ENCODE peak calls at places on chromosomes 13 and 19, in eight cellular contexts. U is WERI-Rb-1, Q is left lung, H is A549, I is heart left ventricle, N is right lobe of liver, F is suprapubic skin, W is heart right ventricle. C is an unnamed sample.

GRCh38 chr19:18415177-18415867 is 3.9 kb upstream of the SSBP4 start:
- DNase-seq in U (no peak), I (peak), W (peak), N (peak), Q (peak), H (no peak), F (peak), C (no peak)

GRCh38 chr13:76189882-76190519 is 553.9 kb downstream of the LMO7 start:
- DNase-seq in H (no peak), U (no peak), F (no peak), W (no peak), N (no peak), I (no peak), Q (no peak), C (no peak)

GRCh38 chr13:29067306-29067945 is 247.3 kb downstream of the MTUS2 start:
- DNase-seq in W (no peak), U (no peak), F (no peak), I (no peak), Q (no peak), N (no peak), H (no peak), C (no peak)

GRCh38 chr19:42267644-42268141 is 1.4 kb upstream of the CIC start:
- DNase-seq in N (peak), Q (no peak), I (peak), W (no peak), F (no peak), U (no peak), H (no peak), C (no peak)

GRCh38 chr13:109383683-109384082 is 402.7 kb downstream of the IRS2 start:
- DNase-seq in Q (no peak), W (no peak), F (no peak), U (no peak), I (no peak), H (no peak), N (no peak), C (peak)

GRCh38 chr19:39154626-39155100 is 29.1 kb downstream of the PAK4 start:
- DNase-seq in Q (no peak), W (no peak), I (no peak), U (peak), H (peak), F (no peak), N (no peak), C (peak)

GRCh38 chr13:108154421-108154858 is 60.9 kb downstream of the LIG4 start:
- DNase-seq in W (no peak), N (peak), I (no peak), F (no peak), U (no peak), H (no peak), Q (peak), C (no peak)

GRCh38 chr13:66879971-66880370 is 350.2 kb downstream of the PCDH9 start:
- DNase-seq in Q (no peak), W (no peak), U (no peak), I (no peak), F (no peak), N (no peak), H (no peak), C (no peak)

GRCh38 chr13:95212962-95213850 is 88.0 kb downstream of the ABCC4 start:
- DNase-seq in W (no peak), H (no peak), F (no peak), Q (no peak), N (no peak), U (no peak), I (no peak), C (no peak)

GRCh38 chr19:48926909-48927308 is 6.6 kb upstream of the DHDH start:
- DNase-seq in W (peak), Q (peak), I (no peak), N (no peak), U (no peak), H (peak), F (no peak), C (peak)

GRCh38 chr13:109346060-109346459 is 440.3 kb downstream of the IRS2 start:
- DNase-seq in I (no peak), U (no peak), N (no peak), H (no peak), Q (no peak), F (no peak), W (no peak), C (no peak)

GRCh38 chr13:112712451-112712881 is 22.6 kb downstream of the ATP11A start:
- DNase-seq in H (no peak), N (peak), I (peak), U (peak), F (peak), W (no peak), Q (peak), C (no peak)

GRCh38 chr13:83515267-83515666 is 367.0 kb downstream of the SLITRK1 start:
- DNase-seq in W (no peak), F (no peak), H (no peak), N (no peak), Q (no peak), I (no peak), U (no peak), C (peak)

GRCh38 chr13:32257649-32258048 is 57.5 kb downstream of the ZAR1L start:
- DNase-seq in Q (no peak), F (no peak), W (no peak), N (no peak), I (no peak), H (no peak), U (no peak), C (no peak)

GRCh38 chr13:46668302-46668720 is 115.3 kb downstream of the LRCH1 start:
- DNase-seq in N (no peak), W (peak), U (no peak), F (no peak), H (no peak), Q (peak), I (peak), C (peak)

GRCh38 chr19:52535831-52536800 is 8.6 kb downstream of the ZNF808 start:
- DNase-seq in Q (peak), N (peak), H (no peak), F (peak), I (peak), W (peak), U (peak), C (peak)

GRCh38 chr19:40806385-40807146 is 7.6 kb downstream of the EGLN2 start:
- DNase-seq in I (peak), H (peak), F (peak), N (peak), W (peak), Q (peak), U (peak), C (peak)

GRCh38 chr13:27171830-27172494 is 351 bp upstream of the USP12 start:
- DNase-seq in U (peak), I (peak), N (peak), F (peak), W (peak), H (peak), Q (peak), C (peak)

GRCh38 chr13:78022164-78022877 is 103.7 kb upstream of the EDNRB start:
- DNase-seq in I (peak), U (no peak), W (peak), N (no peak), Q (peak), H (no peak), F (no peak), C (peak)

GRCh38 chr13:38954291-38954690 is 36.3 kb downstream of the STOML3 start:
- DNase-seq in Q (no peak), W (no peak), H (no peak), N (no peak), U (no peak), I (no peak), F (no peak), C (no peak)

GRCh38 chr13:37868691-37869505 is 674 bp downstream of the TRPC4 start:
- DNase-seq in I (peak), Q (no peak), W (no peak), U (peak), H (no peak), N (no peak), F (no peak), C (no peak)

GRCh38 chr13:34216251-34216650 is 398.3 kb downstream of the RFC3 start:
- DNase-seq in F (no peak), Q (no peak), W (no peak), U (no peak), H (no peak), N (no peak), I (no peak), C (no peak)

GRCh38 chr19:12647490-12648071 is 19.0 kb downstream of the MAN2B1 start:
- DNase-seq in W (no peak), Q (peak), U (no peak), H (no peak), I (peak), N (peak), F (no peak), C (peak)

GRCh38 chr13:113219311-113219940 is 10.0 kb downstream of the CUL4A start:
- DNase-seq in W (no peak), H (no peak), N (no peak), U (peak), I (no peak), F (no peak), Q (no peak), C (no peak)

GRCh38 chr13:72230131-72230530 is 363.1 kb upstream of the DACH1 start:
- DNase-seq in W (no peak), Q (no peak), N (no peak), H (no peak), U (no peak), I (no peak), F (no peak), C (no peak)

GRCh38 chr13:46640843-46641242 is 87.9 kb downstream of the LRCH1 start:
- DNase-seq in F (no peak), I (no peak), W (no peak), H (no peak), U (no peak), Q (no peak), N (no peak), C (peak)

GRCh38 chr13:65287405-65287804 is 1942.7 kb downstream of the PCDH9 start:
- DNase-seq in H (no peak), Q (no peak), F (no peak), U (no peak), I (no peak), W (no peak), N (no peak), C (no peak)

GRCh38 chr19:16373539-16373938 is 48.9 kb downstream of the KLF2 start:
- DNase-seq in F (no peak), N (no peak), H (no peak), I (no peak), W (peak), U (no peak), Q (no peak), C (no peak)

GRCh38 chr19:47444388-47444821 is 25.1 kb upstream of the MEIS3 start:
- DNase-seq in N (no peak), F (no peak), Q (no peak), U (no peak), I (no peak), H (no peak), W (no peak), C (no peak)

GRCh38 chr19:48874309-48875135 is 2.3 kb downstream of the PPP1R15A start:
- DNase-seq in F (no peak), H (peak), I (no peak), U (no peak), W (no peak), Q (peak), N (no peak), C (no peak)

GRCh38 chr19:52270266-52270885 is 989 bp downstream of the ZNF766 start:
- DNase-seq in W (no peak), N (no peak), H (peak), F (no peak), U (no peak), I (no peak), Q (peak), C (peak)

GRCh38 chr19:6276447-6276846 is 3.3 kb downstream of the MLLT1 start:
- DNase-seq in I (peak), F (peak), H (no peak), Q (no peak), N (peak), W (no peak), U (peak), C (no peak)

GRCh38 chr13:20264271-20265018 is 32.3 kb upstream of the GJB6 start:
- DNase-seq in H (no peak), I (no peak), W (no peak), F (no peak), Q (no peak), N (no peak), U (no peak), C (no peak)

GRCh38 chr13:24613128-24613527 is 67.1 kb upstream of the ATP12A start:
- DNase-seq in F (no peak), Q (no peak), W (no peak), H (no peak), I (no peak), U (no peak), N (no peak), C (no peak)

GRCh38 chr13:21868823-21869222 is 197.9 kb downstream of the FGF9 start:
- DNase-seq in I (no peak), U (no peak), H (no peak), W (no peak), F (no peak), N (no peak), Q (no peak), C (no peak)

DNA sequence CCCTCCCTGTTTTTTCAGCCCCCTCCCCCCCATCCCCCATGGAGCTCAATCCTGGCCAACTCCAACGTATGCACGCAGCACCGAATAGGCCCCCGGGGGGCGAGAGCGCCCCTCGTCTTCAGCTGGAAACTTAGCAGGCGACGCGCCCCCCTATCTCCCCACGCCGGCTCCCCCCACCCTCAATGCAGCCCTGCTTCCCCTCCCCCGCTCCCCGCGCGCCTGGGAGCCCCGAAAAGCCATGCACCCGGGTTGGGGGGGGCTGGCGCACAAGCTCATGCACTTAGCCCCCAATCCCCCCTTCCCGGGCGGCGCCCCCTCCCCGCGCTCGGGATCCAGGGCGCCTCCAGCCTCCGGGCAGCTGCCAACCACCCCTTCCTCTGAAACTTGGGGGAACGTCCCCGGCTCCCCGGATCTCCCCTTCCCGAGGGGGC is 508 bp downstream of the ZBTB7A start:
- DNase-seq in N (no peak), I (peak), H (no peak), U (no peak), W (no peak), F (no peak), Q (peak), C (no peak)
- TF ChIP-seq CTCF in N (no peak), I (no peak), H (no peak), U (no peak), W (no peak), F (no peak), Q (no peak), C (no peak)

DNA sequence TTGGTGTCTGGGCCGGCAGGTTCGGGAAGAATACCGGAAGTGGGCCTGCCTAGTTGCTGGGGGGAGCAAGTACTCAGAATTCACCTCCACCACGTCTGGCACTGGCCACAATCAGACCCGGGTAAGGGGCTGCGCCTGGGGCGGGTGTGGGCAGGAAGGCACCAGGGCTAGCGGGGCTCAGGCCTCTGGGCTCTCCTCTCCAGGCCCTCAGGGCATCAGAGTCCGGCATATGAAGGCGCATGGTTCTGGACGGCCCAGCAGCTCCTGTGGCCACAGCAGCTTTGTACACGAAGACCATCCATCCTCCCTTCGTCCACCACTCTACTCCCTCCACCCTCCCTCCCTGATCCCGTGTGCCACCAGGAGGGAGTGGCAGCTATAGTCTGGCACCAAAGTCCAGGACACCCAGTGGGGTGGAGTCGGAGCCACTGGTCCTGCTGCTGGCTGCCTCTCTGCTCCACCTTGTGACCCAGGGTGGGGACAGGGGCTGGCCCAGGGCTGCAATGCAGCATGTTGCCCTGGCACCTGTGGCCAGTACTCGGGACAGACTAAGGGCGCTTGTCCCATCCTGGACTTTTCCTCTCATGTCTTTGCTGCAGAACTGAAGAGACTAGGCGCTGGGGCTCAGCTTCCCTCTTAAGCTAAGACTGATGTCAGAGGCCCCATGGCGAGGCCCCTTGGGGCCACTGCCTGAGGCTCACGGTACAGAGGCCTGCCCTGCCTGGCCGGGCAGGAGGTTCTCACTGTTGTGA is 11.1 kb downstream of the DDX39A start:
- DNase-seq in H (no peak), N (no peak), Q (no peak), F (no peak), U (no peak), I (no peak), W (no peak), C (no peak)
- H3K27ac ChIP-seq in H (no peak), N (no peak), Q (no peak), F (no peak), U (no peak), I (no peak), W (no peak), C (peak)

GRCh38 chr13:59259416-59260000 is 904.2 kb downstream of the DIAPH3 start:
- DNase-seq in I (no peak), H (no peak), Q (no peak), F (no peak), N (no peak), W (no peak), U (no peak), C (no peak)

GRCh38 chr13:59266478-59267063 is 897.2 kb downstream of the DIAPH3 start:
- DNase-seq in I (no peak), H (no peak), Q (no peak), N (no peak), U (no peak), F (no peak), W (no peak), C (no peak)

GRCh38 chr13:59263531-59263930 is 900.2 kb downstream of the DIAPH3 start:
- DNase-seq in H (no peak), U (no peak), Q (no peak), I (no peak), F (no peak), N (no peak), W (no peak), C (no peak)

GRCh38 chr13:59261928-59262488 is 901.7 kb downstream of the DIAPH3 start:
- DNase-seq in I (no peak), N (no peak), H (no peak), Q (no peak), U (no peak), W (no peak), F (no peak), C (no peak)
- TF ChIP-seq CTCF in I (peak), N (peak), H (no peak), Q (no peak), U (peak), W (peak), F (no peak), C (no peak)

GRCh38 chr13:74227476-74228158 is 93.4 kb upstream of the KLF12 start:
- DNase-seq in N (no peak), F (no peak), I (no peak), Q (no peak), H (no peak), W (no peak), U (no peak), C (no peak)

GRCh38 chr13:74221752-74222151 is 87.5 kb upstream of the KLF12 start:
- DNase-seq in W (no peak), F (no peak), Q (no peak), U (no peak), N (peak), H (no peak), I (no peak), C (no peak)

GRCh38 chr13:74230984-74231443 is 96.8 kb upstream of the KLF12 start:
- DNase-seq in Q (no peak), I (no peak), U (no peak), W (no peak), F (no peak), N (no peak), H (no peak), C (no peak)

GRCh38 chr13:74229242-74229641 is 95.0 kb upstream of the KLF12 start:
- DNase-seq in U (no peak), F (no peak), H (no peak), I (no peak), Q (no peak), W (no peak), N (peak), C (no peak)

DNA sequence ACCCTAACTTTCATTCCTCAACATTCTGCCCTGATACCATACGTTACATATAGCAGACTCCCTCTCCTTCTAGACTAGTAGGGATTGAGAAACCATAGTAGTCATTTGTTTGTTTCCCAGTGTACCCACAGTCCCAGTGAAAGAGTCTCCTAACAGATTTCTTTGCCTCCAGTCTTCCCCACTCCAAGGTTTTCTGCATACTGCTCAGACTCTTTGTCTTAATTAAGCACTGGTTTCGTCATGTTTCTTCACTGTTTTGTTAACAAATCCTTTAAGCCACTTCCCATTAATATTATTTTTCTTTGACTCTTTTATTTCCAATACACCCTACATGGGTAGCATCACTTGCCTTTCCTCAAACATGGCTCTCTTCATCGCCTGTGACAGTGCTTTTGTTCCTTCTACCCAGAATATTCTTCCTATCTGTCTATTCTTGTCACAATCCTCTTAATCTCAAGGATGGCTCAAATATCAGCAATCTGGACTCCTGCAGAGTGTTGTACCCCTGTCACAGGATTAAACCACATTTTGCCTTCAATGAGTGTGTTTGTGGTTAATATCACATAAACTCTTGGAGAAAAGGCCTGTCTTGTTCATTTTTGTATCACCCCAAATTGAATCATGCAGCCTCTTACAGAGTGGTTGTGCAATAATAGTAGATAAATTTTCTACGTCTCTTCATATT is 92.7 kb upstream of the KLF12 start:
- DNase-seq in H (no peak), W (no peak), I (no peak), F (no peak), N (no peak), U (no peak), Q (no peak), C (no peak)
- H3K27ac ChIP-seq in H (no peak), W (no peak), I (no peak), F (no peak), N (peak), U (peak), Q (no peak), C (no peak)

GRCh38 chr13:25886438-25887214 is 165.2 kb downstream of the SHISA2 start:
- DNase-seq in W (no peak), N (no peak), U (no peak), I (no peak), H (no peak), F (no peak), Q (no peak), C (peak)
- TF ChIP-seq CTCF in W (no peak), N (no peak), U (no peak), I (no peak), H (no peak), F (no peak), Q (no peak), C (no peak)

DNA sequence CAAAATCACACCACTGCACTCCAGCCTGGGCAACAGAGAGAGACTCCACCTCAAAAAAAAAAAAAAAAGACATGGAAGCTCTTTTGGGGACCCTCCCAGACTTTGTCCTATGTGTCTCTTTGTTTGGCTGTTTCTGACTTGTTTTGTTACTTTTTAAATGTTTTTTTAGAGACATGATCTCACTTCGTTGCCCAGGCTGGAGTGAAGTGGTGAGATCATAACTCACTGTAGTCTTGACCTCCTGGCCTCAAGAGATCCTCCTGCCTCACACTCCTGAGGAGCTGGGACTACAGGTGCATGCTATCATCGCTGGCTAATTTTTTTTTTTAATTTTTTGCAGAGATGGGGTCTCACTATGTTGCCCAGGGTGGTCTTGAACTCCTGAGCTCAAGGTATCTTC is 16.4 kb upstream of the DPP9 start:
- DNase-seq in U (no peak), W (no peak), F (no peak), Q (no peak), I (no peak), N (no peak), H (no peak), C (no peak)
- H3K27ac ChIP-seq in U (no peak), W (no peak), F (no peak), Q (no peak), I (no peak), N (no peak), H (no peak), C (no peak)

GRCh38 chr19:2199215-2199614 is 35.5 kb downstream of the DOT1L start:
- DNase-seq in F (no peak), N (no peak), U (peak), W (no peak), I (no peak), Q (no peak), H (peak), C (no peak)
- TF ChIP-seq CTCF in F (no peak), N (no peak), U (peak), W (peak), I (peak), Q (no peak), H (no peak), C (no peak)

C was measured in RWPE1.